ENCODE peak calls at places on chromosomes 11 and 22, in four cellular contexts. I is neuronal stem cell, C is ACHN, Q is posterior vena cava. T is an unnamed sample.

GRCh38 chr11:19892387-19892786 is 179.8 kb downstream of the NAV2 start:
- DNase-seq in Q (no peak), C (peak), I (no peak), T (no peak)

GRCh38 chr11:3215346-3216026 is 3.1 kb downstream of the MRGPRG start:
- DNase-seq in C (no peak), Q (peak), I (no peak), T (peak)

GRCh38 chr11:1502971-1503707 is 16.6 kb upstream of the MOB2 start:
- DNase-seq in Q (no peak), C (no peak), I (no peak), T (peak)

GRCh38 chr11:6234314-6235031 is at the start of gene FHIP1B:
- DNase-seq in Q (peak), I (peak), C (peak), T (peak)

GRCh38 chr11:66970808-66971442 is 4.2 kb upstream of the C11orf86 start:
- DNase-seq in C (peak), I (no peak), Q (no peak), T (peak)

GRCh38 chr22:43006753-43007152 is 8.2 kb downstream of the PACSIN2 start:
- DNase-seq in C (no peak), I (no peak), Q (no peak), T (no peak)

GRCh38 chr22:37764622-37765021 is 43.1 kb upstream of the GCAT start:
- DNase-seq in Q (no peak), I (no peak), C (no peak), T (no peak)

GRCh38 chr11:116840224-116840745 is 2.9 kb upstream of the APOA1 start:
- DNase-seq in I (no peak), Q (no peak), C (no peak), T (no peak)

GRCh38 chr22:50271519-50271970 is 1.4 kb upstream of the MAPK11 start:
- DNase-seq in Q (no peak), I (peak), C (peak), T (no peak)

GRCh38 chr11:81007046-81007445 is 1566.2 kb upstream of the TENM4 start:
- DNase-seq in I (no peak), Q (no peak), C (peak), T (no peak)

GRCh38 chr11:10592331-10592730 is 23.9 kb upstream of the LYVE1 start:
- DNase-seq in C (no peak), Q (no peak), I (no peak), T (no peak)

GRCh38 chr11:65651589-65652510 is 10.9 kb downstream of the RELA start:
- DNase-seq in C (no peak), Q (peak), I (no peak), T (peak)

GRCh38 chr11:2944953-2945756 is 15.9 kb upstream of the PHLDA2 start:
- DNase-seq in Q (peak), I (peak), C (peak), T (peak)

GRCh38 chr11:32584921-32585320 is 1.3 kb downstream of the EIF3M start:
- DNase-seq in C (no peak), Q (no peak), I (peak), T (no peak)

GRCh38 chr11:83724704-83725114 is 438.5 kb upstream of the CCDC90B start:
- DNase-seq in Q (no peak), I (no peak), C (no peak), T (no peak)

GRCh38 chr22:28017859-28018258 is 98.8 kb upstream of the PITPNB start:
- DNase-seq in I (no peak), C (no peak), Q (peak), T (peak)

GRCh38 chr11:1351278-1351937 is 38.3 kb upstream of the BRSK2 start:
- DNase-seq in I (no peak), Q (peak), C (peak), T (peak)

GRCh38 chr22:23178512-23179254 is 1.6 kb upstream of the BCR start:
- DNase-seq in Q (peak), C (peak), I (no peak), T (peak)

GRCh38 chr11:46553746-46554204 is 40.0 kb downstream of the AMBRA1 start:
- DNase-seq in Q (no peak), I (no peak), C (no peak), T (no peak)

GRCh38 chr11:65576867-65577755 is 1.3 kb downstream of the EHBP1L1 start:
- DNase-seq in Q (peak), C (peak), I (no peak), T (peak)

GRCh38 chr11:65417702-65418430 is 4.7 kb upstream of the NEAT1 start:
- DNase-seq in C (no peak), I (no peak), Q (peak), T (peak)

GRCh38 chr22:28442951-28443876 is 236.4 kb downstream of the TTC28 start:
- DNase-seq in I (peak), Q (peak), C (peak), T (peak)

GRCh38 chr11:113481672-113482071 is 6.5 kb upstream of the DRD2 start:
- DNase-seq in Q (no peak), I (no peak), C (no peak), T (no peak)

GRCh38 chr22:26956346-26956745 is 299.0 kb downstream of the MIAT start:
- DNase-seq in I (no peak), Q (no peak), C (no peak), T (no peak)

GRCh38 chr11:64276653-64277431 is 7.6 kb downstream of the BAD start:
- DNase-seq in C (no peak), I (no peak), Q (no peak), T (no peak)

GRCh38 chr11:130882138-130882551 is 34.1 kb downstream of the SNX19 start:
- DNase-seq in Q (no peak), I (no peak), C (no peak), T (no peak)

GRCh38 chr11:121444508-121444907 is 7.6 kb upstream of the SORL1 start:
- DNase-seq in Q (no peak), C (no peak), I (no peak), T (no peak)

GRCh38 chr11:75442161-75442885 is 9.3 kb upstream of the KLHL35 start:
- DNase-seq in Q (peak), C (no peak), I (no peak), T (no peak)

T was measured in sigmoid colon.